ENCODE peak calls at places on chromosomes 7 and 10, in five cellular contexts. One of them, this sample, is unnamed.

GRCh38 chr7:24827589-24827988 is 70.3 kb upstream of the GSDME start:
- DNase-seq in HCT116: no peak
- DNase-seq in tibial artery: no peak
- DNase-seq in IMR-90: peak; percentile 87
- DNase-seq in right lobe of liver: no peak
- DNase-seq in this sample: no peak

GRCh38 chr7:45874408-45875131 is 1.7 kb upstream of the CCDC201 start:
- DNase-seq in HCT116: no peak
- DNase-seq in tibial artery: no peak
- DNase-seq in IMR-90: peak; percentile 94
- DNase-seq in right lobe of liver: no peak
- DNase-seq in this sample: no peak

GRCh38 chr10:101901340-101901739 is 57.7 kb upstream of the KCNIP2 start:
- DNase-seq in HCT116: no peak
- DNase-seq in tibial artery: no peak
- DNase-seq in IMR-90: no peak
- DNase-seq in right lobe of liver: no peak
- DNase-seq in this sample: no peak

GRCh38 chr10:24723386-24723787 is 300 bp downstream of the ARHGAP21 start:
- DNase-seq in HCT116: no peak
- DNase-seq in tibial artery: no peak
- DNase-seq in IMR-90: peak; percentile 36
- DNase-seq in right lobe of liver: peak; percentile 68
- DNase-seq in this sample: no peak

GRCh38 chr10:62860946-62861345 is 44.8 kb upstream of the EGR2 start:
- DNase-seq in HCT116: no peak
- DNase-seq in tibial artery: no peak
- DNase-seq in IMR-90: no peak
- DNase-seq in right lobe of liver: no peak
- DNase-seq in this sample: no peak

GRCh38 chr7:47709051-47709450 is 127.1 kb upstream of the TNS3 start:
- DNase-seq in HCT116: no peak
- DNase-seq in tibial artery: no peak
- DNase-seq in IMR-90: no peak
- DNase-seq in right lobe of liver: no peak
- DNase-seq in this sample: no peak

GRCh38 chr7:140983802-140984201 is 30.9 kb downstream of the MRPS33 start:
- DNase-seq in HCT116: peak; percentile 8
- DNase-seq in tibial artery: no peak
- DNase-seq in IMR-90: peak; percentile 12
- DNase-seq in right lobe of liver: no peak
- DNase-seq in this sample: no peak

GRCh38 chr10:118496525-118496924 is 98.9 kb downstream of the PRLHR start:
- DNase-seq in HCT116: no peak
- DNase-seq in tibial artery: no peak
- DNase-seq in IMR-90: no peak
- DNase-seq in right lobe of liver: no peak
- DNase-seq in this sample: no peak

GRCh38 chr7:44103941-44104879 is at the start of gene AEBP1:
- DNase-seq in HCT116: no peak
- DNase-seq in tibial artery: no peak
- DNase-seq in IMR-90: no peak
- DNase-seq in right lobe of liver: peak; percentile 40
- DNase-seq in this sample: peak; percentile 84

GRCh38 chr7:55128693-55129394 is 110.0 kb downstream of the EGFR start:
- DNase-seq in HCT116: no peak
- DNase-seq in tibial artery: peak; percentile 54
- DNase-seq in IMR-90: peak; percentile 63
- DNase-seq in right lobe of liver: no peak
- DNase-seq in this sample: peak; percentile 79

GRCh38 chr7:157312941-157313340 is 23.9 kb upstream of the DNAJB6 start:
- DNase-seq in HCT116: no peak
- DNase-seq in tibial artery: no peak
- DNase-seq in IMR-90: no peak
- DNase-seq in right lobe of liver: no peak
- DNase-seq in this sample: no peak

GRCh38 chr7:78148166-78148894 is 349.8 kb downstream of the PHTF2 start:
- DNase-seq in HCT116: no peak
- DNase-seq in tibial artery: no peak
- DNase-seq in IMR-90: peak; percentile 41
- DNase-seq in right lobe of liver: no peak
- DNase-seq in this sample: no peak

GRCh38 chr10:31146496-31147219 is 115.0 kb upstream of the ZNF438 start:
- DNase-seq in HCT116: peak; percentile 60
- DNase-seq in tibial artery: no peak
- DNase-seq in IMR-90: peak; percentile 86
- DNase-seq in right lobe of liver: no peak
- DNase-seq in this sample: peak; percentile 71

GRCh38 chr7:158935062-158935461 is 78.7 kb downstream of the DYNC2I1 start:
- DNase-seq in HCT116: no peak
- DNase-seq in tibial artery: no peak
- DNase-seq in IMR-90: no peak
- DNase-seq in right lobe of liver: no peak
- DNase-seq in this sample: no peak

GRCh38 chr10:100888957-100889356 is 23.8 kb upstream of the SLF2 start:
- DNase-seq in HCT116: peak; percentile 34
- DNase-seq in tibial artery: no peak
- DNase-seq in IMR-90: no peak
- DNase-seq in right lobe of liver: no peak
- DNase-seq in this sample: no peak

GRCh38 chr7:474605-475424 is 44.8 kb downstream of the PDGFA start:
- DNase-seq in HCT116: no peak
- DNase-seq in tibial artery: peak; percentile 0
- DNase-seq in IMR-90: no peak
- DNase-seq in right lobe of liver: peak; percentile 49
- DNase-seq in this sample: peak; percentile 54

GRCh38 chr10:14757394-14757793 is 17.3 kb downstream of the FAM107B start:
- DNase-seq in HCT116: no peak
- DNase-seq in tibial artery: no peak
- DNase-seq in IMR-90: no peak
- DNase-seq in right lobe of liver: no peak
- DNase-seq in this sample: no peak
- TF ChIP-seq CTCF in HCT116: no peak
- TF ChIP-seq CTCF in tibial artery: no peak
- TF ChIP-seq CTCF in IMR-90: no peak
- TF ChIP-seq CTCF in right lobe of liver: no peak
- TF ChIP-seq CTCF in this sample: no peak

DNA sequence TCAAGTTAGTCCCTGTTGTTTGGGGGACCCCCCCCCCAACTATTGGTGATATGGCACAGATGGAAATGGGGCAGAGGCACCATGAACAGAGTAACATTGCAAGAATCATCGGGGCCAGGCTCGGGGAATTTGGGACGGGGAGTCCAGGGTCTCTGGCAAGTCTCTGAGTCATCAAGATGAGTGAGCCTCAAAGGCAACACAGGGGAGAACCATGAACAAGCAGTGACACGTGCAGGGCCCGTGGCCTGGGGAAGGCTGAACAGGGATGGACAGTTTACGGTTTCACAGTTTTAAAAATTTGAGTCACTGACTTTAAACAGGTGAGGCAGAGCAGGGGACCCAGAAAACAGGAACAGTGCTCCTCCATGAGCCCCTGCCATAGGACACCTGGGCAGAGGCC is 24.1 kb downstream of the CHST15 start:
- DNase-seq in HCT116: no peak
- DNase-seq in tibial artery: no peak
- DNase-seq in IMR-90: no peak
- DNase-seq in right lobe of liver: no peak
- DNase-seq in this sample: no peak
- H3K27ac ChIP-seq in HCT116: no peak overlapping the region
- H3K27ac ChIP-seq in tibial artery: no peak overlapping the region
- H3K27ac ChIP-seq in IMR-90: no peak overlapping the region
- H3K27ac ChIP-seq in right lobe of liver: no peak overlapping the region
- H3K27ac ChIP-seq in this sample: no peak overlapping the region

GRCh38 chr7:4745971-4746919 is 29.2 kb upstream of the AP5Z1 start:
- DNase-seq in HCT116: no peak
- DNase-seq in tibial artery: no peak
- DNase-seq in IMR-90: peak; percentile 83
- DNase-seq in right lobe of liver: no peak
- DNase-seq in this sample: no peak
- H3K4me1 ChIP-seq in HCT116: peaks cover 30% of the 10 kb centered on the region
- H3K4me1 ChIP-seq in tibial artery: no peaks in the 10 kb centered on the region
- H3K4me1 ChIP-seq in IMR-90: peaks cover 10% of the 10 kb centered on the region
- H3K4me1 ChIP-seq in right lobe of liver: no peaks in the 10 kb centered on the region
- H3K4me1 ChIP-seq in this sample: peaks cover 29% of the 10 kb centered on the region

DNA sequence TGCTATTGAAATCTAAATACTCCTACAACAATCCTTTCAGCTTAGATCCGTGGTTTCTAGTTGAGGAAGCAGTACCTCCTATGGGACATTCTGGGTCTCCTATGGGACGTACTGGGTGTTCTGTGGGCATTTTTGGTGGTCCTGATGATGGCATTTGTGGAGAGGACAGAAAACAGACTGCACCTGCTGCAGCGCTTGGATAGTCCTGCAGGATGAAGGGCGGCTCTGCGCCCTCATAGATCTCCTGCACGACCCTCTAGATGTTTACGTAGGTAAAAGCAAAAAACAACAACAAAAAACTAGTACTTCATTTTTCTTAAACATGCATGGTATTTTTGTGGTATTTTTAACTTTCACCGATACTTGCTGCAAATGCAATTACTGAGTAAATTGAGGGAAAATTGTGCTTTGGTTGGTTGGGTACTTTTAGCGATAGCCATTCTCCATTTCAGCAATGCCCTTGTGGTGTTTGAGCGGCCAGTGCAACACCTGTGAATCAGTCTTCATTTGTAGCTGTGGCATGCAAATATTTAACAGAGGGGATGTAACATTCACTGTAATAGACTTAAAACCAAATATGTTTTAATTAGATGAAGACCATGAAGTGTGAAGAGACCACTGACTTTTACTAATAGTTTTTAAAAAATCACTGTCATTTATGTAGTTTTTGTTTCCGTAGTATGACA is 461.2 kb downstream of the SDK1 start:
- DNase-seq in HCT116: no peak
- DNase-seq in tibial artery: no peak
- DNase-seq in IMR-90: no peak
- DNase-seq in right lobe of liver: no peak
- DNase-seq in this sample: no peak
- TF ChIP-seq CTCF in HCT116: no peak
- TF ChIP-seq CTCF in tibial artery: no peak
- TF ChIP-seq CTCF in IMR-90: no peak
- TF ChIP-seq CTCF in right lobe of liver: no peak
- TF ChIP-seq CTCF in this sample: no peak

DNA sequence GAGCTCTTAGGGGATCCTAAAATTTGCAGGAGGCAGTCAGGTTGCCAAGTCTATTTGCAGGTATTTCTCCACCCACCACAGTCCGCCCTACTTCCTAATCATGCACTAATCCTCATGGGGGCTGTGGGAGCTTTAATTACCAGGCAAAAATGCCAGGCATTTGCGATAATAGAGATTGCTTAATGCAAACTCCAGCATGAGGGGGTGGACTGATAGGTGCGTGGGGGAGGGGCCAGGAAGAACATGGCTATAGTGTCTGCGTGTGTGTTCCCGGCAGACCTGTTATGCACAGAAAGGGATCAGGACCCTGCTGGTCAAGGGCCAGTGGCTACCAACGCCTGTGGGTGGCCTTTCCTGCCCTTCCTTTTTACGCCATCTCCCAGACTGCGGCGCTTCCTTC is 15.6 kb upstream of the AQP1 start:
- DNase-seq in HCT116: no peak
- DNase-seq in tibial artery: no peak
- DNase-seq in IMR-90: no peak
- DNase-seq in right lobe of liver: no peak
- DNase-seq in this sample: no peak
- H3K27ac ChIP-seq in HCT116: no peak overlapping the region
- H3K27ac ChIP-seq in tibial artery: no peak overlapping the region
- H3K27ac ChIP-seq in IMR-90: no peak overlapping the region
- H3K27ac ChIP-seq in right lobe of liver: peak overlapping the region; percentile 79
- H3K27ac ChIP-seq in this sample: no peak overlapping the region

DNA sequence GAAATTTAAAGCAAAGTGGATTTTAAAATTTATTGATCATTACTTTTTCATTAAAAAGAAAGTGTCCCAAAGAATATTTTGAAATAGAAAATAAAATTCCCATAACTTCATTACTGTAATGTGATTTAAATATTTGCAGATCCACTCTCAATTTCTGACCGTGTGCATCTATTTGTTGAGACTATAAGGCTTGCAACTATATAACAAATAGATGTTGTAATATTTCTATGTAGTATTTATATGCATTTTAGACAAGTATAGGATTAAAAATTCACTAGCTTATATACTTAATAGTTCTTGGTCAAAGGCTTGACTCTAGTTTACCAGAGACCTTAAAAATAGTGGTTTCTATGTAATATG is 3.8 kb downstream of the HHEX start:
- DNase-seq in HCT116: no peak
- DNase-seq in tibial artery: no peak
- DNase-seq in IMR-90: no peak
- DNase-seq in right lobe of liver: no peak
- DNase-seq in this sample: no peak
- H3K4me1 ChIP-seq in HCT116: peaks cover 16% of the 10 kb centered on the region
- H3K4me1 ChIP-seq in tibial artery: no peaks in the 10 kb centered on the region
- H3K4me1 ChIP-seq in IMR-90: peaks cover 27% of the 10 kb centered on the region
- H3K4me1 ChIP-seq in right lobe of liver: no peaks in the 10 kb centered on the region
- H3K4me1 ChIP-seq in this sample: no peaks in the 10 kb centered on the region